ENCODE peak calls at places on chromosome 1, in five cellular contexts. One of them, this sample, is unnamed.
A peak's percentile ranks its signal among the peaks of the same experiment; 100 is the strongest.

GRCh38 chr1:160148121-160148520 is 3.3 kb upstream of the ATP1A4 start:
- DNase-seq in fibroblast of the aortic adventitia: no peak
- DNase-seq in nephron progenitor cell: no peak
- DNase-seq in BJ: no peak
- DNase-seq in AG09319: no peak
- DNase-seq in this sample: no peak

GRCh38 chr1:36851087-36851486 is 183.2 kb downstream of the GRIK3 start:
- DNase-seq in BJ: no peak
- DNase-seq in fibroblast of the aortic adventitia: no peak
- DNase-seq in AG09319: no peak
- DNase-seq in nephron progenitor cell: no peak
- DNase-seq in this sample: no peak

GRCh38 chr1:152347116-152347728 is 12.6 kb downstream of the FLG2 start:
- DNase-seq in AG09319: no peak
- DNase-seq in BJ: peak; percentile 17
- DNase-seq in nephron progenitor cell: peak; percentile 26
- DNase-seq in fibroblast of the aortic adventitia: peak; percentile 72
- DNase-seq in this sample: no peak

GRCh38 chr1:97877307-97877706 is 43.5 kb downstream of the DPYD start:
- DNase-seq in nephron progenitor cell: no peak
- DNase-seq in fibroblast of the aortic adventitia: no peak
- DNase-seq in AG09319: no peak
- DNase-seq in BJ: no peak
- DNase-seq in this sample: no peak

GRCh38 chr1:205920159-205920558 is 23.1 kb downstream of the SLC26A9 start:
- DNase-seq in nephron progenitor cell: no peak
- DNase-seq in BJ: no peak
- DNase-seq in fibroblast of the aortic adventitia: peak; percentile 73
- DNase-seq in AG09319: no peak
- DNase-seq in this sample: no peak

GRCh38 chr1:23452011-23452411 is 27.5 kb upstream of the TCEA3 start:
- DNase-seq in fibroblast of the aortic adventitia: peak; percentile 51
- DNase-seq in BJ: no peak
- DNase-seq in nephron progenitor cell: no peak
- DNase-seq in AG09319: no peak
- DNase-seq in this sample: peak; percentile 58

GRCh38 chr1:205972491-205973168 is 29.4 kb upstream of the SLC26A9 start:
- DNase-seq in AG09319: no peak
- DNase-seq in BJ: no peak
- DNase-seq in nephron progenitor cell: peak; percentile 35
- DNase-seq in fibroblast of the aortic adventitia: no peak
- DNase-seq in this sample: no peak

GRCh38 chr1:54356680-54357147 is 49.5 kb downstream of the SSBP3 start:
- DNase-seq in BJ: no peak
- DNase-seq in AG09319: no peak
- DNase-seq in fibroblast of the aortic adventitia: no peak
- DNase-seq in nephron progenitor cell: no peak
- DNase-seq in this sample: no peak

GRCh38 chr1:225811622-225812487 is 1.9 kb downstream of the EPHX1 start:
- DNase-seq in BJ: no peak
- DNase-seq in nephron progenitor cell: no peak
- DNase-seq in AG09319: no peak
- DNase-seq in fibroblast of the aortic adventitia: peak; percentile 30
- DNase-seq in this sample: no peak

GRCh38 chr1:54122131-54122751 is 30.6 kb downstream of the CDCP2 start:
- DNase-seq in AG09319: no peak
- DNase-seq in nephron progenitor cell: peak; percentile 30
- DNase-seq in BJ: no peak
- DNase-seq in fibroblast of the aortic adventitia: no peak
- DNase-seq in this sample: no peak

GRCh38 chr1:51627672-51628071 is 10.8 kb downstream of the OSBPL9 start:
- DNase-seq in AG09319: no peak
- DNase-seq in fibroblast of the aortic adventitia: peak; percentile 80
- DNase-seq in BJ: no peak
- DNase-seq in nephron progenitor cell: no peak
- DNase-seq in this sample: no peak

GRCh38 chr1:16187748-16188401 is 24.6 kb downstream of the ARHGEF19 start:
- DNase-seq in nephron progenitor cell: peak; percentile 85
- DNase-seq in AG09319: no peak
- DNase-seq in BJ: no peak
- DNase-seq in fibroblast of the aortic adventitia: peak; percentile 81
- DNase-seq in this sample: no peak

GRCh38 chr1:20079661-20080305 is 9.8 kb downstream of the PLA2G5 start:
- DNase-seq in AG09319: no peak
- DNase-seq in nephron progenitor cell: no peak
- DNase-seq in BJ: no peak
- DNase-seq in fibroblast of the aortic adventitia: no peak
- DNase-seq in this sample: no peak

GRCh38 chr1:101741910-101742309 is 254.8 kb downstream of the OLFM3 start:
- DNase-seq in fibroblast of the aortic adventitia: no peak
- DNase-seq in BJ: no peak
- DNase-seq in nephron progenitor cell: no peak
- DNase-seq in AG09319: no peak
- DNase-seq in this sample: no peak

GRCh38 chr1:180923024-180923841 is 10.5 kb downstream of the KIAA1614 start:
- DNase-seq in fibroblast of the aortic adventitia: no peak
- DNase-seq in AG09319: no peak
- DNase-seq in BJ: no peak
- DNase-seq in nephron progenitor cell: peak; percentile 60
- DNase-seq in this sample: peak; percentile 78

GRCh38 chr1:109275706-109276345 is 7.1 kb downstream of the PSRC1 start:
- DNase-seq in nephron progenitor cell: no peak
- DNase-seq in fibroblast of the aortic adventitia: peak; percentile 28
- DNase-seq in AG09319: no peak
- DNase-seq in BJ: no peak
- DNase-seq in this sample: no peak

GRCh38 chr1:243926803-243927245 is 76.8 kb upstream of the AKT3 start:
- DNase-seq in AG09319: no peak
- DNase-seq in nephron progenitor cell: no peak
- DNase-seq in BJ: peak; percentile 77
- DNase-seq in fibroblast of the aortic adventitia: peak; percentile 94
- DNase-seq in this sample: peak; percentile 94

GRCh38 chr1:118074101-118074500 is 110.9 kb downstream of the SPAG17 start:
- DNase-seq in AG09319: no peak
- DNase-seq in BJ: peak; percentile 10
- DNase-seq in nephron progenitor cell: no peak
- DNase-seq in fibroblast of the aortic adventitia: no peak
- DNase-seq in this sample: no peak

GRCh38 chr1:211653329-211653728 is 22.1 kb downstream of the NEK2 start:
- DNase-seq in nephron progenitor cell: no peak
- DNase-seq in fibroblast of the aortic adventitia: no peak
- DNase-seq in AG09319: no peak
- DNase-seq in BJ: no peak
- DNase-seq in this sample: no peak

GRCh38 chr1:233859446-233859845 is 45.0 kb upstream of the SLC35F3 start:
- DNase-seq in nephron progenitor cell: no peak
- DNase-seq in BJ: no peak
- DNase-seq in AG09319: no peak
- DNase-seq in fibroblast of the aortic adventitia: no peak
- DNase-seq in this sample: peak; percentile 24

GRCh38 chr1:40861227-40862003 is 748 bp downstream of the CITED4 start:
- DNase-seq in AG09319: no peak
- DNase-seq in fibroblast of the aortic adventitia: no peak
- DNase-seq in nephron progenitor cell: peak; percentile 54
- DNase-seq in BJ: no peak
- DNase-seq in this sample: no peak

GRCh38 chr1:172530000-172530399 is 3.0 kb upstream of the SUCO start:
- DNase-seq in AG09319: no peak
- DNase-seq in fibroblast of the aortic adventitia: peak; percentile 51
- DNase-seq in BJ: no peak
- DNase-seq in nephron progenitor cell: no peak
- DNase-seq in this sample: no peak

GRCh38 chr1:61225478-61225877 is 143.1 kb downstream of the NFIA start:
- DNase-seq in BJ: no peak
- DNase-seq in AG09319: no peak
- DNase-seq in nephron progenitor cell: no peak
- DNase-seq in fibroblast of the aortic adventitia: no peak
- DNase-seq in this sample: no peak

GRCh38 chr1:112390775-112391602 is 5.0 kb upstream of the CTTNBP2NL start:
- DNase-seq in nephron progenitor cell: peak; percentile 83
- DNase-seq in AG09319: peak; percentile 81
- DNase-seq in fibroblast of the aortic adventitia: peak; percentile 96
- DNase-seq in BJ: peak; percentile 39
- DNase-seq in this sample: peak; percentile 48

GRCh38 chr1:9295884-9296283 is 3.2 kb downstream of the SPSB1 start:
- DNase-seq in BJ: no peak
- DNase-seq in nephron progenitor cell: no peak
- DNase-seq in AG09319: no peak
- DNase-seq in fibroblast of the aortic adventitia: no peak
- DNase-seq in this sample: no peak

DNA sequence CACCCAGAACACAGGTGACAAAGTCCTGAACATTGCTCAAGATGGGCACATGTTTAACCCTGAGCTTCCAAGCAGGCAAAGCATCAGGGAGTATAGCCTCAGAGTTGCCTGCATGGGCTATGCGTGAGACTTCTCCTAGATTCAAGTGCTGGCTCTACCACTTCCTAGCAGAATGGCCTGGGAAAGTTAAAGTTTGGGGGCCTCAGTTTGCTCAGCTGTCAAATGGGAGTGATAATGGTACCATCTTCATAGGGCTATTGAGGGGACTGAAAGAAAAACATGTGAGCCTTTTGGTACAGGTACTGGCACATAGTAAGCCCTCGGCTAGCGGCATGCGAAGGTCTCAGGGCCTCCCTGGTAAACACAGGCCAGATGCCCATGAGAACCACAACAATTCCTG is 28.0 kb upstream of the SMIM12 start:
- DNase-seq in nephron progenitor cell: no peak
- DNase-seq in fibroblast of the aortic adventitia: no peak
- DNase-seq in AG09319: no peak
- DNase-seq in BJ: no peak
- DNase-seq in this sample: no peak
- TF ChIP-seq CTCF in nephron progenitor cell: no peak
- TF ChIP-seq CTCF in fibroblast of the aortic adventitia: no peak
- TF ChIP-seq CTCF in AG09319: no peak
- TF ChIP-seq CTCF in BJ: no peak
- TF ChIP-seq CTCF in this sample: no peak

DNA sequence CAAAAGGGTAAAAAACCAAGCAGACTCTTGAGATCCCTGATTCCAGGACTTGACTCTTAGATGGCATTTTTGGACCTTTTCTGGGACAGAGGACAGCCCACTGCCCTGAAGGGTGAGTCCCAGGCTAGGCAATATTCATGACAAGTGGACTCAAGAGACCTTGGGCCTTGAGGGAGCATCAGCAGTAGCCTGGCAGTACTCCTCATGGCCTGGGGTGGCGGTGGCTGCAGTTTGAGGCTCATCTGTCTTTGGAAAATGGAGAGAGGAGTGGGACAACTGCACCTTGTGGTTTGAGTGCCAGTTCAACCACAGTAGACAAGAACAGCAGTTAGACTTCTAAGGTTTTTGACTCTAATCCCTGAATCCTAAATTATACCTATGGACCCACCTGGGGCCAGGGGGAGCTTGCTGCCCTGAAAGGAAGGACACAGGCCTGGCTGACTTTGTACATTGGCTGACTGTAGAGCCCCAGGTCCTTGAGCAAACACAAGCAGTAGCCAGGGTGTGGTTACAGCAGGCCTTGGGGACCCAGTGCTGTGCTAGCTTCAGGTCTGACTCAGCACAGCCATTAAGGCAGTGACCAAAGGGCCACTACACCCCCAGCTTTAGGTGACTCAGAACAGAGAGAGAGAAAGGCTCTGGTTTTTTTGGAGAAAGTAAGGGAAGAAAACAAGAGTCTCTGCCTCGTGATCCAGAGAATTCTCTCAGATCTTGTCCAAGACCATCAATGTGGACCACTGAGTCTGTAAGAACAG is 1023.2 kb downstream of the KCNT2 start:
- DNase-seq in fibroblast of the aortic adventitia: no peak
- DNase-seq in BJ: no peak
- DNase-seq in AG09319: no peak
- DNase-seq in nephron progenitor cell: no peak
- DNase-seq in this sample: no peak
- TF ChIP-seq CTCF in fibroblast of the aortic adventitia: no peak
- TF ChIP-seq CTCF in BJ: no peak
- TF ChIP-seq CTCF in AG09319: no peak
- TF ChIP-seq CTCF in nephron progenitor cell: no peak
- TF ChIP-seq CTCF in this sample: no peak

DNA sequence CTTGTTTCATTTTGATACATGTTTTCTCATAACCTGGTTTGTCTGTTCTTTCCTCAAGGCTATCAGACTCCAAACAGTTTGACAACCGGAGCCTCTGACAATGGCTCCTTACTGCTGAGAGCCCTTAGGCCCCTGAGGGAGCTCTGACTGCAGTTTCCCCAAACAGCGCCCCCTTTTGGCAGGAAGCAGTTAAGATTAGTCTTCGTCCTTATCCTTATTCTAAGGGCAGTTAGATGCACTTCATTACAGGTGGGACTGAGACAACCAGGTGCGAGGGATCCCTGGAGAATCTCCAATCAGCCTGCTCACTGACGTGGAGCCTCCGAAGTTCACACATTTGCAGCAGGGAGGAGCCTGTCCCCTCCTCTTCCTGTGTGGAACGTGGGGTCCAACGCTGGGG is 393.1 kb downstream of the BRINP3 start:
- DNase-seq in fibroblast of the aortic adventitia: no peak
- DNase-seq in AG09319: no peak
- DNase-seq in BJ: no peak
- DNase-seq in nephron progenitor cell: peak; percentile 21
- DNase-seq in this sample: no peak
- TF ChIP-seq CTCF in fibroblast of the aortic adventitia: no peak
- TF ChIP-seq CTCF in AG09319: no peak
- TF ChIP-seq CTCF in BJ: no peak
- TF ChIP-seq CTCF in nephron progenitor cell: peak; percentile 31
- TF ChIP-seq CTCF in this sample: peak; percentile 30

DNA sequence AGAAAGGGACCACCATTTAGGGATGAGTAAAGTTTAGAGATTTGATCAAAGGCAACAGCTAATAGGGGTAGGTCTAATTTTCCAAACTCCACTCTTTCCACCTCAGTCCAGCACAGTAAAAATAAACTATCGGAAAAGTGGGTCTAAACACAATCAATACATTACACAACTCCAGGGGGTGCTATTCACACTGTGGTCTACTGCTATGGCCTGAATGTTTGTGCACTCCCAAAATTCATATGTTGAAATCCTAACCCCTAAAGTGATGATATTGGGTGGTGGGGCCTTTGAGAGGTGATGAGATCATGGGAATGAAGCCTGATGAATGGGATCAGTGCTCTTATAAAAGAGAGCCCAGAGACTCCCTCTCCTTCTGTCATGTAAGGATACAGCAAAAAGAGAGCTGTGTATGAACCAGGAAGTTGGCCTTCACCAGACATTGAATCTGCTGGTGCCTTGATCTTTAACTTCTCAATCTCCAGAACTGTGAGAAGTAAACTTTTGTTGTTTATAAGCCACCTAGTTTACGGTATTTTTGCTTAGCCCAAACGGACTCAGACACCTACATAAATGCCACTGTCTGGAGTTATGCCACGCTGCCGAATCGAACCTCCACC is 193.9 kb downstream of the OMA1 start:
- DNase-seq in AG09319: no peak
- DNase-seq in BJ: no peak
- DNase-seq in fibroblast of the aortic adventitia: no peak
- DNase-seq in nephron progenitor cell: no peak
- DNase-seq in this sample: no peak
- TF ChIP-seq CTCF in AG09319: no peak
- TF ChIP-seq CTCF in BJ: no peak
- TF ChIP-seq CTCF in fibroblast of the aortic adventitia: no peak
- TF ChIP-seq CTCF in nephron progenitor cell: no peak
- TF ChIP-seq CTCF in this sample: no peak

This sample was measured in retinal pigment epithelial cell.